ENCODE peak calls at places on chromosomes 7 and 10, in eight cellular contexts. Q, W, U, S, R, L, N and I are unnamed samples. For H3K4me1, the result is how much of the 10 kb centered on the place peaks cover.

GRCh38 chr10:78688945-78689935 is 379.5 kb upstream of the ZMIZ1 start:
- DNase-seq in Q (no peak), W (no peak), U (no peak), S (no peak), R (no peak), L (no peak), N (no peak), I (no peak)

GRCh38 chr7:47088329-47089067 is 493.4 kb downstream of the TNS3 start:
- DNase-seq in Q (peak), W (peak), U (peak), S (peak), R (peak), L (peak), N (peak), I (no peak)

GRCh38 chr7:14754631-14755030 is 147.9 kb downstream of the DGKB start:
- DNase-seq in Q (no peak), W (no peak), U (no peak), S (no peak), R (no peak), L (no peak), N (no peak), I (no peak)

GRCh38 chr10:34235164-34235832 is 579.8 kb downstream of the PARD3 start:
- DNase-seq in Q (no peak), W (no peak), U (no peak), S (no peak), R (no peak), L (no peak), N (no peak), I (no peak)

GRCh38 chr7:159281573-159281972 is 136.9 kb upstream of the VIPR2 start:
- DNase-seq in Q (no peak), W (no peak), U (no peak), S (peak), R (no peak), L (no peak), N (no peak), I (no peak)

GRCh38 chr7:3722396-3722846 is 421.4 kb downstream of the SDK1 start:
- DNase-seq in Q (no peak), W (peak), U (no peak), S (no peak), R (peak), L (peak), N (peak), I (no peak)

GRCh38 chr7:128954830-128955797 is 17.4 kb downstream of the IRF5 start:
- DNase-seq in Q (no peak), W (no peak), U (no peak), S (no peak), R (no peak), L (no peak), N (no peak), I (no peak)

GRCh38 chr10:12051241-12051640 is 8.6 kb upstream of the UPF2 start:
- DNase-seq in Q (no peak), W (no peak), U (no peak), S (no peak), R (no peak), L (no peak), N (no peak), I (no peak)

GRCh38 chr10:108358912-108359311 is 1194.4 kb upstream of the SORCS1 start:
- DNase-seq in Q (no peak), W (no peak), U (no peak), S (no peak), R (peak), L (no peak), N (no peak), I (no peak)

GRCh38 chr10:31940839-31941653 is 12.4 kb upstream of the ARHGAP12 start:
- DNase-seq in Q (no peak), W (no peak), U (peak), S (peak), R (peak), L (no peak), N (no peak), I (peak)

GRCh38 chr10:15043674-15044073 is at the start of gene OLAH:
- DNase-seq in Q (no peak), W (no peak), U (no peak), S (no peak), R (no peak), L (no peak), N (no peak), I (no peak)

GRCh38 chr7:115340828-115341227 is 418.9 kb downstream of the MDFIC start:
- DNase-seq in Q (no peak), W (no peak), U (no peak), S (no peak), R (no peak), L (no peak), N (no peak), I (no peak)

GRCh38 chr10:128927821-128928220 is 539.2 kb upstream of the MGMT start:
- DNase-seq in Q (no peak), W (no peak), U (no peak), S (no peak), R (no peak), L (no peak), N (no peak), I (no peak)

GRCh38 chr10:23391817-23392216 is 47.1 kb upstream of the OTUD1 start:
- DNase-seq in Q (no peak), W (no peak), U (no peak), S (no peak), R (no peak), L (no peak), N (no peak), I (no peak)

GRCh38 chr7:150866932-150867564 is 14.7 kb downstream of the AOC1 start:
- DNase-seq in Q (no peak), W (no peak), U (no peak), S (no peak), R (no peak), L (no peak), N (no peak), I (no peak)

GRCh38 chr7:149021725-149022062 is 6.6 kb downstream of the PDIA4 start:
- DNase-seq in Q (no peak), W (no peak), U (no peak), S (no peak), R (no peak), L (no peak), N (no peak), I (no peak)

GRCh38 chr7:98826811-98827231 is 43.0 kb downstream of the TMEM130 start:
- DNase-seq in Q (no peak), W (no peak), U (no peak), S (peak), R (no peak), L (peak), N (no peak), I (no peak)

GRCh38 chr7:40758590-40758989 is 623.8 kb downstream of the SUGCT start:
- DNase-seq in Q (no peak), W (no peak), U (no peak), S (no peak), R (no peak), L (peak), N (no peak), I (no peak)

GRCh38 chr7:103094102-103094501 is 19.2 kb downstream of the ARMC10 start:
- DNase-seq in Q (no peak), W (no peak), U (no peak), S (no peak), R (no peak), L (no peak), N (no peak), I (no peak)

GRCh38 chr10:47076949-47077348 is 165.7 kb downstream of the PTPN20 start:
- DNase-seq in Q (no peak), W (no peak), U (no peak), S (no peak), R (no peak), L (no peak), N (no peak), I (no peak)

GRCh38 chr7:139771001-139771956 is 6.5 kb downstream of the HIPK2 start:
- DNase-seq in Q (no peak), W (no peak), U (no peak), S (no peak), R (peak), L (no peak), N (no peak), I (no peak)

GRCh38 chr7:34156336-34156735 is 251.0 kb downstream of the BMPER start:
- DNase-seq in Q (no peak), W (no peak), U (no peak), S (no peak), R (no peak), L (no peak), N (no peak), I (no peak)

GRCh38 chr10:102393411-102394078 is 2.0 kb upstream of the NFKB2 start:
- DNase-seq in Q (no peak), W (no peak), U (no peak), S (no peak), R (no peak), L (no peak), N (peak), I (no peak)

GRCh38 chr10:13105184-13105583 is 5.2 kb downstream of the OPTN start:
- DNase-seq in Q (no peak), W (no peak), U (no peak), S (no peak), R (no peak), L (peak), N (no peak), I (no peak)

GRCh38 chr10:33032354-33033254 is 74.6 kb upstream of the ITGB1 start:
- DNase-seq in Q (no peak), W (no peak), U (no peak), S (no peak), R (peak), L (no peak), N (no peak), I (no peak)

GRCh38 chr7:11228515-11228914 is 254.8 kb downstream of the PHF14 start:
- DNase-seq in Q (peak), W (no peak), U (peak), S (peak), R (no peak), L (peak), N (no peak), I (peak)

GRCh38 chr7:15914611-15915010 is 228.1 kb upstream of the MEOX2 start:
- DNase-seq in Q (no peak), W (no peak), U (no peak), S (no peak), R (no peak), L (no peak), N (no peak), I (no peak)

GRCh38 chr10:119333146-119333792 is 125.9 kb downstream of the GRK5 start:
- DNase-seq in Q (no peak), W (no peak), U (no peak), S (no peak), R (no peak), L (no peak), N (no peak), I (no peak)

GRCh38 chr10:128009768-128010167 is 102.9 kb downstream of the PTPRE start:
- DNase-seq in Q (no peak), W (no peak), U (no peak), S (no peak), R (no peak), L (no peak), N (no peak), I (peak)

GRCh38 chr7:2016021-2016631 is 216.6 kb downstream of the MAD1L1 start:
- DNase-seq in Q (no peak), W (no peak), U (no peak), S (no peak), R (no peak), L (peak), N (no peak), I (peak)

GRCh38 chr7:32890553-32891045 is 961 bp downstream of the KBTBD2 start:
- DNase-seq in Q (no peak), W (no peak), U (peak), S (no peak), R (no peak), L (peak), N (no peak), I (no peak)

GRCh38 chr7:32891800-32892520 is 400 bp upstream of the KBTBD2 start:
- DNase-seq in Q (peak), W (peak), U (peak), S (peak), R (peak), L (peak), N (peak), I (peak)

GRCh38 chr7:32890010-32890552 is 1.5 kb downstream of the KBTBD2 start:
- DNase-seq in Q (no peak), W (no peak), U (no peak), S (no peak), R (no peak), L (no peak), N (no peak), I (no peak)

GRCh38 chr7:32892521-32893224 is 1.1 kb upstream of the KBTBD2 start:
- DNase-seq in Q (no peak), W (no peak), U (peak), S (peak), R (no peak), L (peak), N (no peak), I (peak)

GRCh38 chr7:32891046-32891799 is at the start of gene KBTBD2:
- DNase-seq in Q (peak), W (peak), U (peak), S (peak), R (peak), L (peak), N (no peak), I (peak)
- TF ChIP-seq EP300 in Q (no peak), W (peak), U (no peak), S (no peak), R (no peak), L (no peak), N (peak), I (no peak)

GRCh38 chr10:86670876-86671275 is 2.6 kb downstream of the LDB3 start:
- DNase-seq in Q (no peak), W (no peak), U (no peak), S (no peak), R (no peak), L (no peak), N (no peak), I (no peak)
- H3K4me1 ChIP-seq in Q (under half), W (under half), U (under half), S (under half), R (under half), L (under half), N (under half), I (under half)

GRCh38 chr10:52879181-52879607 is 106.6 kb upstream of the MBL2 start:
- DNase-seq in Q (no peak), W (no peak), U (no peak), S (no peak), R (no peak), L (no peak), N (no peak), I (no peak)
- TF ChIP-seq EP300 in Q (no peak), W (no peak), U (no peak), S (no peak), R (no peak), L (no peak), N (no peak), I (no peak)

GRCh38 chr7:88791891-88792290 is 3.6 kb downstream of the TEX47 start:
- DNase-seq in Q (no peak), W (no peak), U (no peak), S (no peak), R (no peak), L (no peak), N (no peak), I (no peak)
- H3K4me1 ChIP-seq in Q (under half), W (under half), U (under half), S (under half), R (under half), L (under half), N (under half), I (under half)

GRCh38 chr7:137402535-137403258 is 59.2 kb upstream of the PTN start:
- DNase-seq in Q (no peak), W (no peak), U (no peak), S (no peak), R (no peak), L (no peak), N (no peak), I (no peak)
- TF ChIP-seq EP300 in Q (no peak), W (no peak), U (no peak), S (no peak), R (no peak), L (no peak), N (no peak), I (no peak)